ENCODE peak calls at places on chromosomes 6 and 20, in eight cellular contexts. B, W, Y, C, H, U, T and K are unnamed samples.

GRCh38 chr6:128648022-128648598 is 127.7 kb upstream of the PTPRK start:
- DNase-seq in B (no peak), W (no peak), Y (no peak), C (no peak), H (no peak), U (no peak), T (no peak), K (no peak)

GRCh38 chr6:157732416-157733161 is 90.5 kb upstream of the SNX9 start:
- DNase-seq in B (no peak), W (no peak), Y (no peak), C (no peak), H (no peak), U (no peak), T (no peak), K (no peak)

GRCh38 chr20:15619816-15620215 is 953.4 kb downstream of the KIF16B start:
- DNase-seq in B (no peak), W (no peak), Y (no peak), C (no peak), H (no peak), U (no peak), T (no peak), K (no peak)

GRCh38 chr20:407097-407952 is 774 bp upstream of the RBCK1 start:
- DNase-seq in B (peak), W (peak), Y (peak), C (peak), H (peak), U (peak), T (peak), K (peak)

GRCh38 chr6:88422831-88423230 is 256.7 kb upstream of the CNR1 start:
- DNase-seq in B (peak), W (no peak), Y (no peak), C (no peak), H (no peak), U (no peak), T (peak), K (no peak)

GRCh38 chr20:22428051-22428450 is 156.3 kb downstream of the FOXA2 start:
- DNase-seq in B (no peak), W (no peak), Y (no peak), C (no peak), H (no peak), U (no peak), T (no peak), K (no peak)

GRCh38 chr6:69847507-69847812 is 18.9 kb upstream of the COL19A1 start:
- DNase-seq in B (no peak), W (no peak), Y (no peak), C (no peak), H (no peak), U (no peak), T (no peak), K (no peak)

GRCh38 chr20:62219992-62220665 is at the start of gene HRH3:
- DNase-seq in B (no peak), W (peak), Y (peak), C (no peak), H (no peak), U (peak), T (peak), K (peak)

GRCh38 chr6:100998111-100998510 is 117.0 kb upstream of the ASCC3 start:
- DNase-seq in B (peak), W (no peak), Y (no peak), C (no peak), H (no peak), U (no peak), T (no peak), K (no peak)

GRCh38 chr6:17506531-17506930 is 93.6 kb upstream of the FAM8A1 start:
- DNase-seq in B (no peak), W (no peak), Y (no peak), C (no peak), H (no peak), U (no peak), T (no peak), K (no peak)

GRCh38 chr6:33208089-33208967 is at the start of gene RING1:
- DNase-seq in B (peak), W (peak), Y (peak), C (peak), H (peak), U (peak), T (peak), K (peak)

GRCh38 chr6:31689249-31690110 is 8.6 kb upstream of the LY6G5C start:
- DNase-seq in B (no peak), W (no peak), Y (no peak), C (no peak), H (no peak), U (no peak), T (no peak), K (no peak)

GRCh38 chr6:41780623-41781301 is at the start of gene PRICKLE4:
- DNase-seq in B (peak), W (no peak), Y (peak), C (no peak), H (no peak), U (no peak), T (peak), K (peak)

GRCh38 chr6:149969635-149970034 is 5.9 kb downstream of the ULBP1 start:
- DNase-seq in B (no peak), W (no peak), Y (no peak), C (no peak), H (no peak), U (no peak), T (no peak), K (no peak)